ENCODE peak calls at places on chromosomes 1 and 21, in nine cellular contexts. I, X, D, M, V, B, F, U and A are unnamed samples.

GRCh38 chr21:32351428-32351827 is 41.4 kb downstream of the URB1 start:
- DNase-seq in B (no peak), I (no peak), V (no peak), M (peak), D (no peak), F (no peak), X (no peak), U (peak), A (no peak)

GRCh38 chr1:17857109-17857499 is 102.0 kb downstream of the ACTL8 start:
- DNase-seq in U (no peak), D (no peak), M (no peak), B (no peak), X (no peak), F (no peak), I (no peak), V (no peak), A (no peak)

GRCh38 chr1:214727274-214727673 is 124.3 kb downstream of the CENPF start:
- DNase-seq in X (no peak), B (no peak), M (peak), I (no peak), U (no peak), D (no peak), F (no peak), V (no peak), A (no peak)

GRCh38 chr1:58251415-58252073 is 295.0 kb downstream of the OMA1 start:
- DNase-seq in X (no peak), I (no peak), B (no peak), U (no peak), M (peak), F (no peak), V (no peak), D (peak), A (peak)

GRCh38 chr1:45968941-45969666 is 163.3 kb downstream of the PIK3R3 start:
- DNase-seq in I (no peak), X (no peak), B (no peak), V (peak), D (no peak), F (no peak), U (no peak), M (no peak), A (no peak)

GRCh38 chr1:223631367-223631977 is 34.0 kb downstream of the CAPN8 start:
- DNase-seq in D (no peak), B (no peak), F (no peak), M (peak), X (no peak), U (peak), V (no peak), I (no peak), A (peak)

GRCh38 chr21:34973685-34974084 is 75.4 kb downstream of the RUNX1 start:
- DNase-seq in U (no peak), V (no peak), F (no peak), D (no peak), B (no peak), M (no peak), I (no peak), X (no peak), A (no peak)

GRCh38 chr21:46057710-46058241 is 40.1 kb upstream of the COL6A2 start:
- DNase-seq in X (no peak), V (no peak), F (no peak), M (no peak), B (peak), I (no peak), U (no peak), D (no peak), A (no peak)

GRCh38 chr1:21220815-21221214 is 44.1 kb upstream of the EIF4G3 start:
- DNase-seq in I (no peak), U (no peak), B (no peak), V (peak), D (no peak), F (no peak), X (no peak), M (no peak), A (no peak)

GRCh38 chr1:6348511-6349191 is 44.9 kb downstream of the ACOT7 start:
- DNase-seq in M (peak), F (no peak), B (no peak), D (no peak), X (no peak), V (peak), I (no peak), U (peak), A (peak)

GRCh38 chr21:22399717-22400520 is 1401.7 kb downstream of the NCAM2 start:
- DNase-seq in I (no peak), X (no peak), D (no peak), U (no peak), B (no peak), F (no peak), V (no peak), M (peak), A (no peak)

GRCh38 chr1:215269955-215270354 is 187.4 kb downstream of the KCNK2 start:
- DNase-seq in U (no peak), I (no peak), F (no peak), D (no peak), V (no peak), X (no peak), M (no peak), B (no peak), A (no peak)

GRCh38 chr21:27787046-27787445 is 820.2 kb upstream of the ADAMTS5 start:
- DNase-seq in F (no peak), D (no peak), X (no peak), I (no peak), V (no peak), M (peak), U (peak), B (no peak), A (peak)

GRCh38 chr1:6162773-6163172 is 17.3 kb downstream of the CHD5 start:
- DNase-seq in B (no peak), U (no peak), V (no peak), F (no peak), D (peak), I (no peak), X (no peak), M (no peak), A (no peak)

GRCh38 chr1:35619237-35620121 is 21.8 kb downstream of the PSMB2 start:
- DNase-seq in M (no peak), F (no peak), B (no peak), D (peak), V (no peak), X (no peak), I (no peak), U (no peak), A (no peak)

GRCh38 chr1:158720620-158721019 is at the start of gene OR6K3:
- DNase-seq in I (no peak), V (no peak), U (no peak), M (no peak), F (no peak), B (no peak), X (no peak), D (no peak), A (no peak)

GRCh38 chr1:228459091-228459993 is 27.8 kb upstream of the RNF187 start:
- DNase-seq in X (peak), U (peak), M (peak), V (peak), B (peak), I (peak), F (peak), D (peak), A (peak)

GRCh38 chr1:231724876-231725647 is 98.5 kb downstream of the DISC1 start:
- DNase-seq in X (no peak), B (no peak), D (peak), U (peak), V (peak), I (no peak), F (no peak), M (peak), A (peak)

GRCh38 chr1:55443175-55443933 is 228.2 kb upstream of the USP24 start:
- DNase-seq in I (peak), D (no peak), M (peak), X (peak), V (peak), F (peak), U (peak), B (peak), A (peak)

GRCh38 chr1:10901091-10901893 is 104.8 kb upstream of the CASZ1 start:
- DNase-seq in U (peak), D (no peak), V (no peak), B (no peak), X (no peak), F (no peak), M (peak), I (no peak), A (peak)

GRCh38 chr1:99849413-99849743 is 783 bp upstream of the AGL start:
- DNase-seq in M (no peak), V (peak), U (peak), F (no peak), I (peak), D (peak), X (no peak), B (no peak), A (no peak)

GRCh38 chr1:95287078-95287477 is 53.1 kb downstream of the RWDD3 start:
- DNase-seq in D (no peak), F (no peak), B (no peak), X (no peak), V (no peak), M (peak), U (peak), I (no peak), A (no peak)
- TF ChIP-seq CTCF in D (no peak), F (no peak), B (no peak), X (no peak), V (no peak), M (peak), U (no peak), I (no peak), A (no peak)

DNA sequence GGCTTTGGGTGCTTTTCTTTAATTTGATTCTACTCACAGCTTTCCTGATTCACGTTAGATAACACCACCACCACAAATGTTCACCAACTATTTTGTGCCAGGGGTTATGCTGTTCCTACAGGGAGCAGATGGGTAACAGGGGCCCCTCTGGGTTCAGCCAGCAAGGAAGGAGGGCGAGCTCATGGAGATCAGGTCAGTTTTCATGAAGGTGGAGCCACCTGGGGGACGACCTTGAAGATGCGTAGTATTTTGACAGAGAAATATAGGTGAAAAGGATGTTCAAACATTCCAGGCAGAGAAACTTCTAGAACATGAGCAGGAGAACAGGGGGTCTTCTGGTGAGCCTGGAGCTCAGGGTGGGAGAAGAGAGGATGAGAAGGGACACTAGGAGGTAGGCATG is 28.9 kb downstream of the KIAA0040 start:
- DNase-seq in U (no peak), F (no peak), V (no peak), X (no peak), M (no peak), D (peak), I (no peak), B (no peak), A (no peak)
- TF ChIP-seq CTCF in U (no peak), F (no peak), V (no peak), X (no peak), M (no peak), D (peak), I (no peak), B (no peak), A (no peak)

DNA sequence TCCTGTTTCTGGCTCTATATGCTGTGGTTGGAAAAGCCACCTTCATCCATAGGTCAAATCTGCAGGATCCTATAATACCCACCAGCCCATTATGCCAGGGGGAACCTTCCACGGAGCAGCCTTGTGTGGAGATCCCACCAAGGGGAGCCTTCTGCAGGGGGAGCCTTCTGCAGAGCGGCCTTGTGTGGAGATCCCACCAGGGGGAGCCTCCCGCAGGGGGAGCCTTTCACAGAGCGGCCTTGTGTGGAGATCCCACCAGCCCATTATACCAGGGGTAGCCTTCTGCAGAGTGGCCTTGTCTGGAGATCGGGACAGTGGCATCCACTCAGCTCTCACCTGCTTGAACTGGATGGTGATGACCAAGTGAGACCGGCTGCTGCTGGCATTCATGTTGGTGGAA is 85.3 kb downstream of the SCCPDH start:
- DNase-seq in X (no peak), V (no peak), M (no peak), D (no peak), B (no peak), I (no peak), U (no peak), F (no peak), A (no peak)
- TF ChIP-seq CTCF in X (no peak), V (no peak), M (peak), D (no peak), B (no peak), I (no peak), U (no peak), F (no peak), A (no peak)

DNA sequence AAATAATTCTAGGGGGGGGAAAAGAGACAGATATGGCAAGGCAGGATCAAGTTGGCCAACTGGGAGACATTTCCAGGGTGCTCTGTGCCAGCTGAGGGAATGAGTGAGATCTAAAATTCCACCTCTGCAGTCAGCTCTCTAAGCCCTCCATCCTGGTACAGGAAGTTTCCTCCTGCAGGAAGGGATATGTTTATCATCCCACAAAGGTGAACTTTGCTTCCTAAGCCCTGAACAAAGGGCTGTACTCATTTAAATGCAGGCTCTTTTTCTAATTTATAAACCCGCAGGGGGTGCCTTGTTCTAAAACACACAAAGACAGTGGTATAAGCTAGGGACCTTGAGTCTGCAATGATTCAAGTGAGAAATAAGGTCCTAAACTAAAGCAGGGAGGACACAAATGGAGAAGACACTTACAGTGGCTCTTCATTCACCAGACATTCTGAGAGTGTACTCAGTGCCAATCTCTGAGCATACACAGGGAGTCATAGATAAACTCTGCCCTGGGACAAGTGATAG is 3.6 kb upstream of the TNFSF4 start:
- DNase-seq in M (no peak), F (no peak), U (no peak), D (no peak), V (no peak), I (no peak), B (no peak), X (no peak), A (no peak)
- TF ChIP-seq CTCF in M (no peak), F (no peak), U (no peak), D (no peak), V (no peak), I (no peak), B (no peak), X (no peak), A (no peak)

GRCh38 chr1:41827991-41828570 is 90.6 kb downstream of the HIVEP3 start:
- DNase-seq in F (no peak), M (no peak), V (peak), D (no peak), I (no peak), X (no peak), U (no peak), B (no peak), A (peak)

GRCh38 chr1:41822865-41823264 is 95.9 kb downstream of the HIVEP3 start:
- DNase-seq in U (no peak), B (no peak), D (no peak), I (no peak), X (no peak), V (no peak), F (no peak), M (no peak), A (no peak)

GRCh38 chr1:41819843-41820242 is 98.9 kb downstream of the HIVEP3 start:
- DNase-seq in V (no peak), I (no peak), B (no peak), U (no peak), M (no peak), F (no peak), D (no peak), X (no peak), A (no peak)

GRCh38 chr1:41819069-41819468 is 99.7 kb downstream of the HIVEP3 start:
- DNase-seq in U (no peak), I (no peak), D (no peak), B (no peak), F (no peak), X (no peak), M (no peak), V (no peak), A (no peak)

GRCh38 chr1:41823453-41823852 is 95.3 kb downstream of the HIVEP3 start:
- DNase-seq in B (no peak), D (no peak), V (peak), F (no peak), X (no peak), U (no peak), M (peak), I (peak), A (no peak)
- TF ChIP-seq CTCF in B (no peak), D (no peak), V (peak), F (no peak), X (no peak), U (no peak), M (no peak), I (no peak), A (no peak)

DNA sequence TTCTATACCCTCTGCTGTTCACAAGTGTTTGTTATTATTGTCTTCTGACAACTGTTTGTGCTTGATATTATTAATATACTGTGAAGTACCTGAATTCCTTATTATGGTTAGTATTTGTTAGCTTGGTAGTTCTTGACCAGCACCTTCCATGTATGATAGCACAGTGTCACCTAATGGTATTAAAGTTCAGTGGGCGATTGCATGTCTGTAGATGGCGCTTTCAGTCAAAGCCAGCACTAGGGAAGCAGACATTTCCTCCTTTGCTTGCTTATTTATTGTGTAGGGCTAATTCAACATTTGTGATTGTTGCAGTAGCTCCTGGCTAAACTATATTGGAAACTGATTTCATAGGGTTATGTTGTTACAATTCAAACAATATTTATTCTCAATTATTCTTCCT is 218.0 kb downstream of the ZP4 start:
- DNase-seq in M (peak), V (no peak), B (no peak), I (no peak), D (no peak), X (no peak), U (peak), F (no peak), A (no peak)
- TF ChIP-seq CTCF in M (peak), V (no peak), B (no peak), I (no peak), D (no peak), X (no peak), U (no peak), F (no peak), A (no peak)

GRCh38 chr1:67552336-67552759 is 122.1 kb upstream of the SERBP1 start:
- DNase-seq in V (no peak), F (no peak), U (peak), D (no peak), B (no peak), I (no peak), M (no peak), X (no peak), A (no peak)
- TF ChIP-seq CTCF in V (no peak), F (no peak), U (no peak), D (peak), B (no peak), I (no peak), M (peak), X (no peak), A (no peak)